ENCODE peak calls at places on chromosomes 11 and 22, in ten cellular contexts. E is endothelial cell of umbilical vein; D is heart right ventricle; Y is CD8-positive, alpha-beta memory T cell; J is cardiac muscle cell; P is body of pancreas; S is uterus; B is HepG2; W is GM23338; U is tibial artery. F is an unnamed sample.
A peak's percentile ranks its signal among the peaks of the same experiment; 100 is the strongest.

GRCh38 chr11:9351956-9352355 is 32.5 kb upstream of the IPO7 start:
- DNase-seq in D (no peak), B (no peak), U (no peak), P (no peak), W (no peak), S (no peak), Y (no peak), J (no peak), E (no peak), F (no peak)

GRCh38 chr11:19683141-19683805 is 29.4 kb upstream of the NAV2 start:
- DNase-seq in B (no peak), W (no peak), S (no peak), D (peak; percentile 44), U (peak; percentile 92), J (no peak), Y (no peak), P (no peak), E (peak; percentile 21), F (no peak)

GRCh38 chr22:20638143-20638870 is 130.9 kb downstream of the MED15 start:
- DNase-seq in J (no peak), D (no peak), W (no peak), E (no peak), U (no peak), B (no peak), P (peak; percentile 76), S (no peak), Y (no peak), F (no peak)

GRCh38 chr11:109432105-109432504 is 10.1 kb downstream of the C11orf87 start:
- DNase-seq in B (no peak), D (no peak), S (no peak), E (no peak), P (no peak), J (no peak), U (no peak), W (no peak), Y (no peak), F (no peak)

GRCh38 chr11:126407101-126407521 is 51.6 kb downstream of the ST3GAL4 start:
- DNase-seq in Y (no peak), J (no peak), B (no peak), U (no peak), P (no peak), W (no peak), E (no peak), S (no peak), D (no peak), F (no peak)

GRCh38 chr11:86696004-86696403 is 23.6 kb upstream of the ME3 start:
- DNase-seq in U (no peak), Y (no peak), S (no peak), W (no peak), P (no peak), B (peak; percentile 11), D (no peak), E (peak; percentile 84), J (no peak), F (no peak)

GRCh38 chr11:73298233-73298632 is 9.8 kb upstream of the ARHGEF17 start:
- DNase-seq in W (no peak), J (no peak), B (no peak), D (no peak), S (no peak), U (no peak), P (no peak), E (no peak), Y (no peak), F (no peak)

GRCh38 chr11:69443968-69444364 is 37.5 kb upstream of the LINC01488 start:
- DNase-seq in B (no peak), P (no peak), S (no peak), U (peak; percentile 67), J (no peak), D (no peak), W (no peak), E (peak; percentile 31), Y (no peak), F (no peak)

GRCh38 chr11:92791886-92792285 is 177.6 kb upstream of the MTNR1B start:
- DNase-seq in J (no peak), P (no peak), D (no peak), U (no peak), B (no peak), W (no peak), Y (no peak), S (no peak), E (no peak), F (no peak)

GRCh38 chr11:134560066-134560465 is 148.0 kb upstream of the B3GAT1 start:
- DNase-seq in U (peak; percentile 44), E (no peak), W (no peak), B (no peak), Y (no peak), D (no peak), J (no peak), P (no peak), S (no peak), F (peak; percentile 48)

GRCh38 chr11:75815345-75815983 is 454 bp downstream of the UVRAG start:
- DNase-seq in B (no peak), U (no peak), J (no peak), E (peak; percentile 52), Y (peak; percentile 64), S (no peak), P (no peak), W (peak; percentile 78), D (peak; percentile 37), F (peak; percentile 50)

GRCh38 chr11:62556102-62556871 is 9.7 kb upstream of the AHNAK start:
- DNase-seq in B (no peak), D (peak; percentile 84), S (peak; percentile 92), U (peak; percentile 97), P (peak; percentile 77), Y (peak; percentile 95), J (peak; percentile 87), E (peak; percentile 94), W (peak; percentile 91), F (peak; percentile 88)

GRCh38 chr22:32501797-32502290 is 27.2 kb downstream of the FBXO7 start:
- DNase-seq in B (no peak), Y (no peak), S (no peak), W (no peak), U (no peak), E (no peak), P (no peak), J (no peak), D (no peak), F (no peak)

GRCh38 chr22:50262460-50262911 is 1.0 kb upstream of the MAPK12 start:
- DNase-seq in J (no peak), B (peak; percentile 28), W (no peak), Y (no peak), U (no peak), S (no peak), P (no peak), D (no peak), E (no peak), F (peak; percentile 66)

GRCh38 chr11:31801298-31801702 is 9.8 kb downstream of the PAX6 start:
- DNase-seq in J (no peak), D (no peak), B (no peak), Y (no peak), W (peak; percentile 31), E (no peak), U (no peak), S (no peak), P (no peak), F (no peak)

GRCh38 chr11:119367661-119368120 is 13.8 kb downstream of the USP2 start:
- DNase-seq in B (no peak), P (no peak), D (no peak), E (no peak), U (no peak), J (no peak), Y (no peak), W (no peak), S (peak; percentile 38), F (no peak)

DNA sequence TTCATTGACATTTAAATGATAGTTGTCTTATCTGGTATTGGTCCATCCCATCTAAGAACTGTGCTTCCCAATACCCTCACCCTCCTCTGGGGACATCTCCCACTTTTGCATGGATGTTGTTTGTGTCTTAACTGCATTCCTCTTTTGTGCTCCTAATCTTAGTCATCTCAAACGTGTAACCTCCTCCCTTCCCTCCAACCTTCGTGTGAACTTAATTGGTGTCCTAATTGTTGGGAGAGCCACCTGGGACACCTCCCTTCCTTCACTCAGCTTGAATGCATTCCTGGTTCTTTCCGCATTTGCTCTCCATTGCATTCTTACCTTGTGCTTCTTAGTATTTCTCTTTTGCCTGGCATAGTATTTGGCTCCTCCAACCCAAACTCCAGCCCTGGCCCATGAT is 9.8 kb upstream of the ELMOD1 start:
- DNase-seq in W (peak; percentile 69), P (no peak), U (no peak), D (no peak), B (no peak), J (no peak), E (no peak), Y (no peak), S (no peak), F (no peak)
- H3K4me3 ChIP-seq in W (no peak overlapping the region), P (no peak overlapping the region), U (no peak overlapping the region), D (no peak overlapping the region), B (no peak overlapping the region), J (no peak overlapping the region), E (no peak overlapping the region), Y (no peak overlapping the region), S (no peak overlapping the region), F (no peak overlapping the region)

DNA sequence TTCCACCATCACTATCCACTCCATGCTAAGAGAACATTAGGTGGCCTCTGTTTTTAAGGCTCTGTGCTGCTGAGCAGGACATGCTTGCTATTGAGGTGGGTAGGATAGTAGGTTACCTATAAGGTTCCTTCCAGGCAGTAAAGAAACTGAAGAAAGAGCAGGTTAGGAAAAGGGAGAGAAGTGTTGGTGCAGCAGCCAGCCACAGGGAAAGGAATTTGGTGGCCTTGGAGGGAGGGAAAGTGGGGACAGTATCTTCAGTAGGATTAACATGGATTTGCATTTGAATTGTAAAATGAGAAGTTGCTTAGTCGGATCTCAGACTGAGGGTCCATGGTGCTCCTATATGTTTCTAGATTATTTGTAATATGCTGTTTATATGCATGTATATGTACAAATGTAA is 49.2 kb upstream of the OLFML1 start:
- DNase-seq in D (no peak), U (no peak), P (no peak), E (no peak), S (no peak), W (no peak), Y (no peak), J (no peak), B (no peak), F (no peak)
- H3K27ac ChIP-seq in D (peak overlapping the region; percentile 12), U (no peak overlapping the region), P (no peak overlapping the region), E (no peak overlapping the region), S (no peak overlapping the region), W (no peak overlapping the region), Y (no peak overlapping the region), J (no peak overlapping the region), B (no peak overlapping the region), F (no peak overlapping the region)

DNA sequence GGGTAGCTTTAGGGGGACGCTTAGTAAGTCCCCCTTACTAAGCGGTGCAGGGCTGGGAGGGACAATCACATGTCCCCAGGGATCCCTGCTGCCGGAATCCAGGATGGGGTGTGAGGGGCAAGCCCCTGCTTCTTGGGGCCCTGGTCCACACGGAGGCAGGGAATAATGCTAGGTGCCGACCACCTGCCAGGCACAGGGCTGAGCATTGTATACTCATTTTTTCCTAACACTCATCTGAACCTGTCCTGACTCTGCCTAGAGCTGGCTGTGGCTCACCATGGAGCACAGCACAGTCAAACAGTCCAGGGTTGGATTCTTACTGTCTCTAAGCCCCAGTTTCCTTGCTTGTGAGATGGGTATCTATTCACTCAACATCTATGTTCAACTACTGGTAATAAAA is 1.4 kb upstream of the LTBP3 start:
- DNase-seq in D (no peak), S (no peak), P (no peak), E (no peak), U (no peak), W (no peak), B (no peak), J (no peak), Y (no peak), F (no peak)
- H3K4me1 ChIP-seq in D (peaks cover 55% of the 10 kb centered on the region), S (peaks cover 4% of the 10 kb centered on the region), P (peaks cover 52% of the 10 kb centered on the region), E (peaks cover 58% of the 10 kb centered on the region), U (peaks cover 61% of the 10 kb centered on the region), W (peaks cover 39% of the 10 kb centered on the region), B (peaks cover 75% of the 10 kb centered on the region), J (peaks cover 31% of the 10 kb centered on the region), Y (peaks cover 58% of the 10 kb centered on the region), F (peaks cover 55% of the 10 kb centered on the region)

GRCh38 chr22:44172370-44173108 is 8.2 kb upstream of the PARVG start:
- DNase-seq in P (peak; percentile 34), Y (no peak), D (peak; percentile 42), J (no peak), E (no peak), S (no peak), U (peak; percentile 77), W (peak; percentile 42), B (no peak), F (no peak)
- H3K4me3 ChIP-seq in P (no peak overlapping the region), Y (no peak overlapping the region), D (no peak overlapping the region), J (no peak overlapping the region), E (no peak overlapping the region), S (no peak overlapping the region), U (no peak overlapping the region), W (no peak overlapping the region), B (no peak overlapping the region), F (no peak overlapping the region)

F was measured in SJCRH30.